ENCODE peak calls at places on chromosome 13, in eight cellular contexts. One of them, this sample, is unnamed.

GRCh38 chr13:51269039-51269438 is 46.8 kb downstream of the FAM124A start:
- DNase-seq in NCI-H1092: no peak
- DNase-seq in endodermal cell: no peak
- DNase-seq in RWPE1: no peak
- DNase-seq in OCI-LY7: no peak
- DNase-seq in HS-5: no peak
- DNase-seq in activated T-cell treated with anti-CD3 and anti-CD28 coated beads, Interleukin-2, amount 50 U/mL, for 4 hours: no peak
- DNase-seq in right lobe of liver: no peak
- DNase-seq in this sample: no peak

GRCh38 chr13:113490496-113491417 is at the start of gene DCUN1D2:
- DNase-seq in NCI-H1092: peak
- DNase-seq in endodermal cell: peak
- DNase-seq in RWPE1: peak
- DNase-seq in OCI-LY7: peak
- DNase-seq in HS-5: peak
- DNase-seq in activated T-cell treated with anti-CD3 and anti-CD28 coated beads, Interleukin-2, amount 50 U/mL, for 4 hours: peak
- DNase-seq in right lobe of liver: peak
- DNase-seq in this sample: peak

GRCh38 chr13:25977671-25978070 is 74.1 kb downstream of the SHISA2 start:
- DNase-seq in NCI-H1092: no peak
- DNase-seq in endodermal cell: no peak
- DNase-seq in RWPE1: no peak
- DNase-seq in OCI-LY7: no peak
- DNase-seq in HS-5: no peak
- DNase-seq in activated T-cell treated with anti-CD3 and anti-CD28 coated beads, Interleukin-2, amount 50 U/mL, for 4 hours: no peak
- DNase-seq in right lobe of liver: no peak
- DNase-seq in this sample: no peak

GRCh38 chr13:48644951-48645350 is 8.8 kb upstream of the CYSLTR2 start:
- DNase-seq in NCI-H1092: no peak
- DNase-seq in endodermal cell: no peak
- DNase-seq in RWPE1: no peak
- DNase-seq in OCI-LY7: no peak
- DNase-seq in HS-5: no peak
- DNase-seq in activated T-cell treated with anti-CD3 and anti-CD28 coated beads, Interleukin-2, amount 50 U/mL, for 4 hours: no peak
- DNase-seq in right lobe of liver: no peak
- DNase-seq in this sample: no peak

GRCh38 chr13:94309997-94310842 is 169.3 kb downstream of the DCT start:
- DNase-seq in NCI-H1092: no peak
- DNase-seq in endodermal cell: no peak
- DNase-seq in RWPE1: peak
- DNase-seq in OCI-LY7: no peak
- DNase-seq in HS-5: peak
- DNase-seq in activated T-cell treated with anti-CD3 and anti-CD28 coated beads, Interleukin-2, amount 50 U/mL, for 4 hours: no peak
- DNase-seq in right lobe of liver: no peak
- DNase-seq in this sample: peak

GRCh38 chr13:43698743-43699142 is 88.0 kb downstream of the ENOX1 start:
- DNase-seq in NCI-H1092: no peak
- DNase-seq in endodermal cell: no peak
- DNase-seq in RWPE1: no peak
- DNase-seq in OCI-LY7: no peak
- DNase-seq in HS-5: no peak
- DNase-seq in activated T-cell treated with anti-CD3 and anti-CD28 coated beads, Interleukin-2, amount 50 U/mL, for 4 hours: no peak
- DNase-seq in right lobe of liver: no peak
- DNase-seq in this sample: no peak

GRCh38 chr13:113454936-113455335 is 1.6 kb upstream of the ADPRHL1 start:
- DNase-seq in NCI-H1092: peak
- DNase-seq in endodermal cell: no peak
- DNase-seq in RWPE1: no peak
- DNase-seq in OCI-LY7: no peak
- DNase-seq in HS-5: no peak
- DNase-seq in activated T-cell treated with anti-CD3 and anti-CD28 coated beads, Interleukin-2, amount 50 U/mL, for 4 hours: no peak
- DNase-seq in right lobe of liver: no peak
- DNase-seq in this sample: no peak

GRCh38 chr13:91286317-91286716 is 61.2 kb upstream of the MIR17HG start:
- DNase-seq in NCI-H1092: no peak
- DNase-seq in endodermal cell: no peak
- DNase-seq in RWPE1: no peak
- DNase-seq in OCI-LY7: no peak
- DNase-seq in HS-5: no peak
- DNase-seq in activated T-cell treated with anti-CD3 and anti-CD28 coated beads, Interleukin-2, amount 50 U/mL, for 4 hours: no peak
- DNase-seq in right lobe of liver: no peak
- DNase-seq in this sample: no peak

GRCh38 chr13:31909889-31910551 is 121.6 kb upstream of the FRY start:
- DNase-seq in NCI-H1092: peak
- DNase-seq in endodermal cell: peak
- DNase-seq in RWPE1: peak
- DNase-seq in OCI-LY7: peak
- DNase-seq in HS-5: peak
- DNase-seq in activated T-cell treated with anti-CD3 and anti-CD28 coated beads, Interleukin-2, amount 50 U/mL, for 4 hours: peak
- DNase-seq in right lobe of liver: no peak
- DNase-seq in this sample: peak